ENCODE peak calls at places on chromosomes 2 and 18, in eight cellular contexts. M is neural crest cell, J is foreskin keratinocyte, T is mesothelial cell of epicardium, W is vagina, Y is lower leg skin, S is adrenal gland, I is hepatocyte. C is an unnamed sample.

GRCh38 chr2:118970396-118971135 is 28.6 kb downstream of the MARCO start:
- DNase-seq in M (no peak), J (no peak), T (no peak), W (peak; percentile 78), Y (peak; percentile 89), S (peak; percentile 43), I (no peak), C (no peak)

GRCh38 chr2:84395819-84396218 is 63.3 kb downstream of the SUCLG1 start:
- DNase-seq in M (no peak), J (peak; percentile 10), T (no peak), W (no peak), Y (no peak), S (no peak), I (no peak), C (no peak)

GRCh38 chr2:217491271-217491670 is 511.5 kb downstream of the TNS1 start:
- DNase-seq in M (no peak), J (no peak), T (no peak), W (no peak), Y (no peak), S (no peak), I (peak; percentile 23), C (no peak)

GRCh38 chr2:84487298-84487996 is 28.4 kb upstream of the SUCLG1 start:
- DNase-seq in M (no peak), J (no peak), T (no peak), W (no peak), Y (no peak), S (no peak), I (no peak), C (no peak)

GRCh38 chr2:3472296-3472695 is 47.0 kb downstream of the ADI1 start:
- DNase-seq in M (no peak), J (no peak), T (no peak), W (no peak), Y (no peak), S (no peak), I (no peak), C (no peak)

GRCh38 chr2:238108423-238109201 is 8.5 kb downstream of the ESPNL start:
- DNase-seq in M (no peak), J (no peak), T (peak; percentile 17), W (no peak), Y (peak; percentile 81), S (peak; percentile 13), I (peak; percentile 3), C (no peak)

GRCh38 chr2:48715042-48715899 is 40.3 kb downstream of the LHCGR start:
- DNase-seq in M (no peak), J (peak; percentile 59), T (peak; percentile 43), W (no peak), Y (no peak), S (peak; percentile 19), I (peak; percentile 50), C (no peak)

GRCh38 chr18:2083691-2084090 is 487.6 kb downstream of the METTL4 start:
- DNase-seq in M (no peak), J (no peak), T (no peak), W (no peak), Y (no peak), S (no peak), I (peak; percentile 41), C (no peak)

GRCh38 chr2:33475381-33476099 is 909 bp upstream of the RASGRP3 start:
- DNase-seq in M (peak; percentile 63), J (peak; percentile 81), T (peak; percentile 27), W (no peak), Y (peak; percentile 95), S (peak; percentile 73), I (peak; percentile 92), C (peak; percentile 50)

GRCh38 chr2:161138429-161138828 is 21.8 kb upstream of the TANK start:
- DNase-seq in M (no peak), J (no peak), T (no peak), W (no peak), Y (no peak), S (no peak), I (no peak), C (no peak)

GRCh38 chr2:109162999-109163398 is 34.0 kb downstream of the SH3RF3 start:
- DNase-seq in M (no peak), J (no peak), T (no peak), W (no peak), Y (no peak), S (peak; percentile 38), I (no peak), C (no peak)

GRCh38 chr2:99880148-99880983 is 262.0 kb downstream of the AFF3 start:
- DNase-seq in M (no peak), J (peak; percentile 31), T (no peak), W (no peak), Y (no peak), S (peak; percentile 33), I (no peak), C (no peak)

GRCh38 chr2:18752667-18753422 is 163.5 kb upstream of the NT5C1B start:
- DNase-seq in M (no peak), J (no peak), T (no peak), W (no peak), Y (no peak), S (no peak), I (no peak), C (no peak)
- TF ChIP-seq CTCF in M (no peak), J (peak; percentile 24), T (no peak), W (no peak), Y (no peak), S (no peak), I (no peak), C (no peak)

GRCh38 chr2:240640939-240641338 is 15.7 kb downstream of the GPR35 start:
- DNase-seq in M (peak; percentile 60), J (no peak), T (peak; percentile 39), W (no peak), Y (peak; percentile 56), S (no peak), I (peak; percentile 76), C (peak; percentile 52)
- TF ChIP-seq CTCF in M (peak; percentile 68), J (peak; percentile 48), T (no peak), W (no peak), Y (no peak), S (peak; percentile 19), I (peak; percentile 53), C (peak; percentile 71)

DNA sequence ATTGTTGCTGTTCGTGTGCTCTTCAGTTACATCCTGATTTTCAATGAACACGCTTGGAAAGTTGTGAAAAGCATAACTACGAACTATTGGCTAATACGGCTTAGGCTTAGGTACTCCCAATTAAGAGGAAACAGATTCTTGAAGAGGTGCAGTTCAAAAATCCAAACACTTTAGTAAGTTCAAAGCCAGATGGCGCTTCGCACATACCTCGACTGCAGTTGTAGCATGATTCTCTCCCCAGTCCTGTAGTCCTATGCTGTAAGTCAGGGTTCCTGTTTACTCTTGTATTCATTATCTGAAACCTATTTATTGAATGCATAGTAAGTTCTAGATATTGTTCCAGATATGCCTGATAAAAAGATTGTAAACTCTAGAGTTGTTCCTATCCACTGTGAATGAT is 165.2 kb downstream of the TRIB2 start:
- DNase-seq in M (no peak), J (no peak), T (no peak), W (no peak), Y (no peak), S (no peak), I (no peak), C (no peak)
- TF ChIP-seq CTCF in M (no peak), J (no peak), T (no peak), W (no peak), Y (no peak), S (no peak), I (no peak), C (no peak)

DNA sequence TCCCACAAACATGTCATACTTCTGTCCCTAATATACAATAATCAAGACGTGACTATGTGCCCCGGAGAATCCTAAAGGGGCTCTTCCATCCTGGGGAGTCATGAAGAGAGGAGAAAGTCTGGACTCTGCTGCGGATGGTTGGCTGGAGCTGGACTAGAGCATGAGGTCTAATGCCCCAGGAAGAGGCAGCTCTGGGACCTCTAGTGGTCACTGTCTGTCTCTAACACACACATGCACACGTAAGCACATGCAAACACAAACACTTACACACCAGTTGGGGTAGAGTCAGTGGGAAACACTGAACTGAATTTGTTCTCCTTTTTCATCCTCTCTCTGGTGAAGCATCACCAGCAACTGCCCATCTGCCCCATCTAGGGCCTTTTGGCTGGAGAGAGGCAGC is 271.6 kb downstream of the TDRD15 start:
- DNase-seq in M (no peak), J (no peak), T (no peak), W (no peak), Y (no peak), S (no peak), I (peak; percentile 32), C (no peak)
- TF ChIP-seq CTCF in M (peak; percentile 39), J (no peak), T (no peak), W (no peak), Y (no peak), S (no peak), I (peak; percentile 35), C (peak; percentile 41)

GRCh38 chr2:219081096-219081495 is 20.4 kb upstream of the IHH start:
- DNase-seq in M (no peak), J (no peak), T (no peak), W (no peak), Y (no peak), S (no peak), I (no peak), C (no peak)
- TF ChIP-seq CTCF in M (no peak), J (no peak), T (no peak), W (no peak), Y (no peak), S (no peak), I (no peak), C (no peak)

GRCh38 chr2:231786177-231786916 is at the start of gene COPS7B:
- DNase-seq in M (peak; percentile 85), J (peak; percentile 45), T (peak; percentile 72), W (no peak), Y (peak; percentile 96), S (peak; percentile 79), I (peak; percentile 92), C (peak; percentile 78)
- TF ChIP-seq CTCF in M (peak; percentile 65), J (peak; percentile 72), T (no peak), W (no peak), Y (no peak), S (no peak), I (peak; percentile 52), C (peak; percentile 51)

GRCh38 chr2:85922210-85922609 is 33.4 kb upstream of the ST3GAL5 start:
- DNase-seq in M (no peak), J (no peak), T (no peak), W (no peak), Y (no peak), S (no peak), I (no peak), C (no peak)
- TF ChIP-seq CTCF in M (no peak), J (no peak), T (no peak), W (no peak), Y (no peak), S (no peak), I (no peak), C (no peak)

GRCh38 chr2:184157141-184157540 is 441.2 kb upstream of the ZNF804A start:
- DNase-seq in M (no peak), J (no peak), T (no peak), W (no peak), Y (no peak), S (no peak), I (no peak), C (no peak)

DNA sequence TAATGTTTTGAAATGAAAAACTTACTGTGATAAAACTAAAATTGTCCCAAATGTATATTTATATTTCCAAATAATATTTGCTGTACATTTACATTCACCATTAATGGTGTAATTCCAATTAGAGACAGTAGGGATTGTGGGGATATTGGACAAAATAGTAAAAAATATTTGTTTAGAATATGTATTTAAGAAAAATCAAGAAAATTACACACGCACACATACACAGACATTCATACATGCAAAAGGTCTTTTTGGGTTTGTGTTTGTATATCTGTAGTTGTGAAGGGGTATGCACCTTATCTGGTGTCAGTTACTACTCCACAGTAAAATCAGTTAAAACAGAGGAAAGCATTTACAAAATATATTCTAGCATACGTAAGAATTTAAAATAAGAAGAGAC is 435.9 kb upstream of the ZNF804A start:
- DNase-seq in M (no peak), J (no peak), T (no peak), W (no peak), Y (no peak), S (no peak), I (no peak), C (no peak)
- TF ChIP-seq CTCF in M (peak; percentile 48), J (no peak), T (peak; percentile 67), W (no peak), Y (no peak), S (no peak), I (no peak), C (no peak)

C was measured in progenitor cell of endocrine pancreas.